ENCODE peak calls at places on chromosomes 11 and 22, in five cellular contexts. X is EL; A is CD8-positive, alpha-beta T cell; M is stimulated activated CD4-positive, alpha-beta T cell treated with anti-CD3 and anti-CD28 coated beads, Interleukin-1b, Interleukin-23, amount 100 ng/mL, for 24 hours; G is EH. F is an unnamed sample.

GRCh38 chr22:39256186-39256552 is 11.4 kb upstream of the PDGFB start:
- DNase-seq in X (no peak), G (no peak), A (no peak), M (no peak), F (no peak)

GRCh38 chr11:12824281-12825041 is 150.2 kb downstream of the TEAD1 start:
- DNase-seq in M (no peak), G (no peak), A (no peak), X (no peak), F (no peak)

GRCh38 chr11:17535488-17535887 is 8.7 kb downstream of the USH1C start:
- DNase-seq in X (no peak), G (no peak), M (no peak), A (no peak), F (no peak)

GRCh38 chr11:69919659-69920499 is 100.7 kb upstream of the FGF3 start:
- DNase-seq in X (no peak), A (peak), M (no peak), G (no peak), F (no peak)

GRCh38 chr11:112177610-112178009 is 2.3 kb downstream of the BCO2 start:
- DNase-seq in G (no peak), M (no peak), A (no peak), X (no peak), F (no peak)

GRCh38 chr11:19071255-19071654 is 10.7 kb upstream of the MRGPRX2 start:
- DNase-seq in X (peak), A (peak), G (peak), M (peak), F (peak)

GRCh38 chr11:128521697-128522062 is 65.7 kb downstream of the ETS1 start:
- DNase-seq in G (no peak), A (peak), M (no peak), X (no peak), F (no peak)

GRCh38 chr11:47518212-47518959 is 34.5 kb downstream of the CELF1 start:
- DNase-seq in G (no peak), A (no peak), X (no peak), M (no peak), F (no peak)

GRCh38 chr11:77039491-77040400 is 5.5 kb downstream of the B3GNT6 start:
- DNase-seq in M (no peak), X (peak), A (no peak), G (peak), F (peak)

GRCh38 chr22:46574438-46574992 is 37.1 kb upstream of the CELSR1 start:
- DNase-seq in A (no peak), X (no peak), G (no peak), M (no peak), F (no peak)

GRCh38 chr22:50301581-50301991 is 5.9 kb downstream of the PLXNB2 start:
- DNase-seq in G (no peak), M (no peak), A (no peak), X (no peak), F (no peak)

GRCh38 chr11:92886243-92886905 is 83.1 kb upstream of the MTNR1B start:
- DNase-seq in A (no peak), G (peak), M (no peak), X (peak), F (peak)

GRCh38 chr22:29870574-29870973 is 12.4 kb upstream of the MTMR3 start:
- DNase-seq in G (peak), A (no peak), X (peak), M (no peak), F (no peak)

GRCh38 chr11:15114501-15115475 is at the start of gene INSC:
- DNase-seq in M (no peak), A (no peak), X (no peak), G (peak), F (no peak)

GRCh38 chr11:104127828-104128227 is 36.1 kb downstream of the PDGFD start:
- DNase-seq in A (no peak), G (peak), M (no peak), X (peak), F (no peak)

GRCh38 chr11:24134879-24135588 is 361.8 kb upstream of the LUZP2 start:
- DNase-seq in M (no peak), X (no peak), G (no peak), A (no peak), F (no peak)

GRCh38 chr11:58070585-58070984 is 39.8 kb downstream of the OR6Q1 start:
- DNase-seq in M (no peak), X (no peak), A (no peak), G (peak), F (no peak)

GRCh38 chr11:72821920-72822799 is 7.9 kb downstream of the ATG16L2 start:
- DNase-seq in M (peak), A (peak), G (peak), X (peak), F (peak)

GRCh38 chr11:44315947-44316387 is 6.0 kb upstream of the ALX4 start:
- DNase-seq in A (no peak), X (peak), G (peak), M (no peak), F (peak)

F was measured in RPMI7951.